ENCODE peak calls at places on chromosome 15, in four cellular contexts. R, X, C and T are unnamed samples. For H3K36me3, the result is how much of the 10 kb centered on the place peaks cover.

GRCh38 chr15:35306361-35306981 is 221.4 kb upstream of the NANOGP8 start:
- DNase-seq in R (no peak), X (no peak), C (no peak), T (peak)

GRCh38 chr15:71185706-71186105 is 70.4 kb downstream of the THSD4 start:
- DNase-seq in R (no peak), X (no peak), C (no peak), T (no peak)

GRCh38 chr15:99210334-99210733 is 39.0 kb downstream of the TTC23 start:
- DNase-seq in R (no peak), X (no peak), C (no peak), T (no peak)

GRCh38 chr15:81480645-81481053 is 106.6 kb upstream of the TMC3 start:
- DNase-seq in R (no peak), X (no peak), C (no peak), T (no peak)

GRCh38 chr15:60390931-60391501 is 6.8 kb downstream of the ANXA2 start:
- DNase-seq in R (no peak), X (peak), C (no peak), T (peak)

GRCh38 chr15:55741592-55742497 is 1.1 kb downstream of the PRTG start:
- DNase-seq in R (no peak), X (peak), C (no peak), T (peak)

GRCh38 chr15:64775551-64776401 is at the start of gene RBPMS2:
- DNase-seq in R (no peak), X (peak), C (peak), T (peak)

GRCh38 chr15:63203451-63204090 is 14.2 kb downstream of the RAB8B start:
- DNase-seq in R (peak), X (no peak), C (no peak), T (no peak)

GRCh38 chr15:29888651-29889050 is 66.4 kb upstream of the TJP1 start:
- DNase-seq in R (no peak), X (no peak), C (no peak), T (no peak)

GRCh38 chr15:71357357-71357756 is 242.1 kb downstream of the THSD4 start:
- DNase-seq in R (no peak), X (no peak), C (no peak), T (peak)

GRCh38 chr15:77144492-77145070 is 73.7 kb upstream of the TSPAN3 start:
- DNase-seq in R (no peak), X (no peak), C (no peak), T (no peak)

GRCh38 chr15:95760508-95760907 is 570.0 kb upstream of the NR2F2 start:
- DNase-seq in R (no peak), X (no peak), C (peak), T (no peak)

GRCh38 chr15:76337047-76337738 is 620 bp downstream of the ISL2 start:
- DNase-seq in R (no peak), X (no peak), C (no peak), T (no peak)

GRCh38 chr15:49238342-49238741 is 68.3 kb downstream of the GALK2 start:
- DNase-seq in R (no peak), X (no peak), C (no peak), T (no peak)

GRCh38 chr15:36469567-36469966 is 109.9 kb upstream of the CDIN1 start:
- DNase-seq in R (no peak), X (no peak), C (no peak), T (no peak)

GRCh38 chr15:68829068-68829467 is 8.4 kb upstream of the ANP32A start:
- DNase-seq in R (peak), X (no peak), C (no peak), T (no peak)

GRCh38 chr15:82064824-82065223 is 19.0 kb upstream of the MEX3B start:
- DNase-seq in R (no peak), X (no peak), C (no peak), T (no peak)

GRCh38 chr15:44193651-44194396 is 1.2 kb downstream of the FRMD5 start:
- DNase-seq in R (no peak), X (no peak), C (no peak), T (no peak)

GRCh38 chr15:93244691-93245615 is 155.9 kb upstream of the RGMA start:
- DNase-seq in R (no peak), X (no peak), C (no peak), T (no peak)

GRCh38 chr15:68363353-68363752 is 68.6 kb downstream of the ITGA11 start:
- DNase-seq in R (no peak), X (no peak), C (no peak), T (no peak)

GRCh38 chr15:91077029-91077428 is 23.0 kb upstream of the SV2B start:
- DNase-seq in R (no peak), X (no peak), C (no peak), T (no peak)

GRCh38 chr15:63818191-63818590 is 15.6 kb downstream of the HERC1 start:
- DNase-seq in R (no peak), X (no peak), C (no peak), T (no peak)

GRCh38 chr15:67180514-67181191 is 73.8 kb downstream of the AAGAB start:
- DNase-seq in R (no peak), X (peak), C (no peak), T (no peak)

GRCh38 chr15:60326824-60327654 is 70.7 kb downstream of the ANXA2 start:
- DNase-seq in R (no peak), X (no peak), C (no peak), T (peak)

GRCh38 chr15:72919936-72920455 is 132.3 kb upstream of the NEO1 start:
- DNase-seq in R (no peak), X (no peak), C (no peak), T (no peak)

GRCh38 chr15:79923068-79923514 is 26.3 kb upstream of the MTHFS start:
- DNase-seq in R (peak), X (peak), C (peak), T (peak)

GRCh38 chr15:69756440-69756839 is 303.8 kb downstream of the RPLP1 start:
- DNase-seq in R (no peak), X (no peak), C (no peak), T (no peak)

GRCh38 chr15:86572368-86572841 is 492.7 kb downstream of the AGBL1 start:
- DNase-seq in R (no peak), X (no peak), C (no peak), T (no peak)

GRCh38 chr15:65044724-65045481 is at the start of gene SLC51B:
- DNase-seq in R (no peak), X (no peak), C (peak), T (peak)

GRCh38 chr15:60081976-60082375 is 77.9 kb downstream of the FOXB1 start:
- DNase-seq in R (no peak), X (no peak), C (peak), T (no peak)

GRCh38 chr15:90839187-90840071 is 29.0 kb upstream of the FURIN start:
- DNase-seq in R (no peak), X (no peak), C (no peak), T (peak)

GRCh38 chr15:34772312-34772711 is 17.5 kb upstream of the GJD2 start:
- DNase-seq in R (no peak), X (no peak), C (no peak), T (no peak)

GRCh38 chr15:69666921-69667811 is 214.5 kb downstream of the RPLP1 start:
- DNase-seq in R (no peak), X (no peak), C (peak), T (peak)

GRCh38 chr15:51750186-51750585 is 1.2 kb upstream of the TMOD2 start:
- DNase-seq in R (no peak), X (no peak), C (no peak), T (no peak)

GRCh38 chr15:68615301-68615700 is 36.5 kb downstream of the CORO2B start:
- DNase-seq in R (no peak), X (no peak), C (no peak), T (no peak)

GRCh38 chr15:81442454-81442853 is 68.4 kb upstream of the TMC3 start:
- DNase-seq in R (no peak), X (no peak), C (no peak), T (no peak)

GRCh38 chr15:69881760-69882159 is 216.0 kb downstream of the TLE3 start:
- DNase-seq in R (no peak), X (no peak), C (no peak), T (no peak)

GRCh38 chr15:87354661-87355410 is 901.7 kb downstream of the NTRK3 start:
- DNase-seq in R (no peak), X (no peak), C (no peak), T (no peak)

GRCh38 chr15:83745771-83746170 is 91.8 kb downstream of the ADAMTSL3 start:
- DNase-seq in R (no peak), X (no peak), C (no peak), T (no peak)
- H3K4me3 ChIP-seq in R (no peak), X (no peak), C (no peak), T (no peak)

GRCh38 chr15:40155270-40155910 is 5.5 kb upstream of the BUB1B start:
- DNase-seq in R (no peak), X (no peak), C (no peak), T (peak)

GRCh38 chr15:40151991-40152390 is 8.9 kb upstream of the BUB1B start:
- DNase-seq in R (no peak), X (no peak), C (no peak), T (no peak)

GRCh38 chr15:40150163-40150925 is 10.5 kb upstream of the BUB1B start:
- DNase-seq in R (peak), X (peak), C (no peak), T (no peak)

GRCh38 chr15:40149339-40149738 is 11.5 kb upstream of the BUB1B start:
- DNase-seq in R (no peak), X (no peak), C (no peak), T (no peak)

GRCh38 chr15:40151499-40151898 is 9.4 kb upstream of the BUB1B start:
- DNase-seq in R (no peak), X (no peak), C (no peak), T (no peak)
- TF ChIP-seq CTCF in R (no peak), X (no peak), C (no peak), T (no peak)

DNA sequence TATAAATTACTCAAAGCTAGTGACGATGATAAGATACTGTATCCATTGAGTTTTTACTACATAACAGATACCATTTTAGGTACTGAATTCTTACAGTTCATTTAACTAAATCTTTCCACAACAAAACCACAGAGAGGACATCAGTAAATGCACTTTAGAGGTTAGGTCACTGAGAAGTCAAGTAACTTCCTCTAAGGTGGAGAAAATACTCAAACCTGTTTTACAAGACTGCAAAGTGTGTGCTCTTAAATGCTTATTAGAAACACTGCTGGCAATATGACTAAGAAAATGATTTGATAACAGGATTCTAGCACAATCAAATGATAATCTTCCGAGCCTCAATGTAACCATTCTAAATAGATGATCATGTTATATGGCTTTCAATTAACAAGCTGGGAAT is 99.4 kb downstream of the UBE3A start:
- DNase-seq in R (no peak), X (no peak), C (no peak), T (no peak)
- H3K36me3 ChIP-seq in R (under half), X (under half), C (under half), T (under half)

GRCh38 chr15:39585871-39586301 is 5.0 kb downstream of the THBS1 start:
- DNase-seq in R (no peak), X (no peak), C (no peak), T (no peak)

GRCh38 chr15:39586387-39587171 is 5.7 kb downstream of the THBS1 start:
- DNase-seq in R (no peak), X (no peak), C (no peak), T (no peak)

GRCh38 chr15:39584266-39584659 is 3.4 kb downstream of the THBS1 start:
- DNase-seq in R (no peak), X (no peak), C (no peak), T (no peak)

GRCh38 chr15:39584662-39585393 is 3.9 kb downstream of the THBS1 start:
- DNase-seq in R (no peak), X (no peak), C (no peak), T (no peak)

GRCh38 chr15:39585394-39585841 is 4.5 kb downstream of the THBS1 start:
- DNase-seq in R (no peak), X (no peak), C (no peak), T (no peak)
- H3K4me3 ChIP-seq in R (no peak), X (no peak), C (no peak), T (no peak)

DNA sequence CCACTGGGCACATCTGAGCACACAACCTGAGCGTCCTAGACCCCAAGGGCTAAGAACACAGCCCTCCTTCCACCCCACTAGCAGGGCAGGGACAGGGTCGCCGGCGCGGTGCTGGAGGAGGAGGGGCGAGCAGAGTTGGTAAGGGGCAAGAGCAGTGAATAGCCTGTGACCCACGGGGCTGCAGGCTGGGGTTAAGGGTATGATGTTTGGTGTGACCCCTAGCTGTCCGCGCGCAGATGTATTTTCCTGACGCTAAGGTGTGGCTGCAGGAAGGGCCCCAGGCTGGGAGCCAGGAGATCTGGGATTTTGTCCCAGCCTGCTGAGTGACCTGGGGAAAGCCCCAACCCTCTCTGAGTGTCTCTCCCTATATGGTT is 1.3 kb upstream of the C15orf39 start:
- DNase-seq in R (no peak), X (no peak), C (no peak), T (no peak)
- TF ChIP-seq CTCF in R (no peak), X (no peak), C (no peak), T (no peak)

DNA sequence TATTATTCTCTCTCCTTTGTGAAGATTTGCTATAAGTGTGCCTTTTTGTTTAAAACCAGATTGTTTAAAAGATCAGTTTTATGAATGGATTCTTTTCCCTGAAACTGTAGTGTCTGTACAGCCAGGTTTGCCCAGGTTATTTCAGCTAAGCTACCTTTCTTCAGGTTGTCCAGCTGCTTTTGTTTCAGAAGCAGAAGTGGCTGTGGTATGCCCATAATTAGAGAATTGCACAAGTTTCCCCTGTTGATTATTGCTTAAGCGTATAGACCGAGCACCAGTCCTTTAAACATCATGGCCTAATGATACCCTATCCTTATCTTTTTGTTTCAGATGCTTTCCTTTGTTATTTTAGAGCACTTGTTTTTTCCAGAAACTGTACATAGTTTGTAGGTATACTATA is 10.2 kb downstream of the ASB7 start:
- DNase-seq in R (no peak), X (no peak), C (no peak), T (no peak)
- H3K36me3 ChIP-seq in R (under half), X (under half), C (under half), T (under half)

GRCh38 chr15:73982251-73982962 is 9.7 kb downstream of the STOML1 start:
- DNase-seq in R (peak), X (peak), C (peak), T (peak)
- H3K4me3 ChIP-seq in R (no peak), X (peak), C (no peak), T (no peak)